ENCODE peak calls at places on chromosome 12, in seven cellular contexts. M, H, U, C, B, Q and F are unnamed samples.

GRCh38 chr12:65941388-65941787 is 117.1 kb downstream of the HMGA2 start:
- DNase-seq in Q (no peak), H (no peak), B (no peak), C (no peak), U (no peak), M (peak), F (no peak)

GRCh38 chr12:122835693-122836026 is 403 bp downstream of the HIP1R start:
- DNase-seq in M (no peak), B (no peak), Q (no peak), H (no peak), U (no peak), C (no peak), F (no peak)

GRCh38 chr12:81644503-81644902 is 114.6 kb downstream of the PPFIA2 start:
- DNase-seq in H (no peak), M (peak), B (peak), Q (no peak), C (no peak), U (no peak), F (no peak)

GRCh38 chr12:111398530-111398929 is 7.2 kb upstream of the SH2B3 start:
- DNase-seq in B (no peak), M (no peak), U (no peak), Q (no peak), C (no peak), H (no peak), F (no peak)

GRCh38 chr12:27616356-27617150 is 79.7 kb upstream of the REP15 start:
- DNase-seq in Q (no peak), B (no peak), C (no peak), U (no peak), M (no peak), H (no peak), F (no peak)

GRCh38 chr12:93003540-93004239 is 74.6 kb upstream of the EEA1 start:
- DNase-seq in B (no peak), U (no peak), Q (no peak), M (no peak), C (no peak), H (no peak), F (no peak)

GRCh38 chr12:51533799-51534198 is 57.2 kb upstream of the SCN8A start:
- DNase-seq in M (no peak), Q (no peak), C (no peak), B (no peak), H (no peak), U (no peak), F (no peak)

GRCh38 chr12:116159175-116159574 is 118.3 kb downstream of the MED13L start:
- DNase-seq in B (no peak), U (no peak), M (no peak), H (no peak), C (no peak), Q (no peak), F (no peak)

GRCh38 chr12:107134558-107134957 is 41.2 kb upstream of the CRY1 start:
- DNase-seq in H (peak), U (peak), M (no peak), Q (peak), C (no peak), B (no peak), F (no peak)

GRCh38 chr12:67067453-67068203 is 201.5 kb upstream of the CAND1 start:
- DNase-seq in H (no peak), U (no peak), C (no peak), M (no peak), Q (no peak), B (no peak), F (no peak)

GRCh38 chr12:112258926-112259325 is 123.3 kb downstream of the HECTD4 start:
- DNase-seq in Q (no peak), U (no peak), M (no peak), H (no peak), B (no peak), C (no peak), F (no peak)

GRCh38 chr12:31337952-31338351 is 12.0 kb upstream of the SINHCAF start:
- DNase-seq in B (no peak), M (no peak), U (no peak), C (no peak), H (no peak), Q (no peak), F (no peak)

GRCh38 chr12:2650261-2651060 is 144.3 kb upstream of the FKBP4 start:
- DNase-seq in H (no peak), U (no peak), Q (no peak), C (no peak), M (no peak), B (no peak), F (peak)

GRCh38 chr12:1350055-1350933 is 244.1 kb downstream of the FBXL14 start:
- DNase-seq in M (peak), C (no peak), H (no peak), B (peak), U (no peak), Q (no peak), F (no peak)